ENCODE peak calls at places on chromosomes 6 and 20, in eight cellular contexts. Y is mammary epithelial cell, L is astrocyte of the cerebellum, G is AG09309, S is K562, R is endothelial cell, Q is psoas muscle, Z is GM23338. X is an unnamed sample.

GRCh38 chr20:47607208-47607613 is 105.5 kb downstream of the NCOA3 start:
- DNase-seq in Y (peak), L (no peak), G (no peak), S (no peak), R (no peak), Q (no peak), Z (no peak), X (peak)

GRCh38 chr6:108714012-108714773 is 134.0 kb upstream of the ARMC2 start:
- DNase-seq in Y (no peak), L (peak), G (no peak), S (no peak), R (no peak), Q (no peak), Z (no peak), X (peak)

GRCh38 chr6:14738933-14739332 is 506.9 kb upstream of the JARID2 start:
- DNase-seq in Y (no peak), L (no peak), G (no peak), S (no peak), R (no peak), Q (no peak), Z (no peak), X (no peak)

GRCh38 chr6:41122373-41122772 is 31.8 kb downstream of the TREML1 start:
- DNase-seq in Y (peak), L (no peak), G (no peak), S (no peak), R (no peak), Q (no peak), Z (no peak), X (peak)

GRCh38 chr6:4581468-4582420 is 194.5 kb upstream of the CDYL start:
- DNase-seq in Y (no peak), L (peak), G (peak), S (no peak), R (peak), Q (no peak), Z (no peak), X (peak)

GRCh38 chr6:156780962-156781705 is 4.0 kb downstream of the ARID1B start:
- DNase-seq in Y (peak), L (no peak), G (no peak), S (no peak), R (no peak), Q (no peak), Z (no peak), X (peak)

GRCh38 chr6:14141531-14141930 is 24.0 kb downstream of the CD83 start:
- DNase-seq in Y (no peak), L (no peak), G (no peak), S (no peak), R (no peak), Q (no peak), Z (no peak), X (no peak)

GRCh38 chr6:10014561-10014960 is 400.3 kb downstream of the TFAP2A start:
- DNase-seq in Y (no peak), L (peak), G (no peak), S (no peak), R (no peak), Q (no peak), Z (no peak), X (no peak)

GRCh38 chr6:48641544-48641943 is 530.5 kb upstream of the PTCHD4 start:
- DNase-seq in Y (peak), L (peak), G (peak), S (no peak), R (no peak), Q (no peak), Z (no peak), X (peak)

GRCh38 chr6:113182370-113183141 is 674.6 kb upstream of the MARCKS start:
- DNase-seq in Y (peak), L (peak), G (peak), S (no peak), R (no peak), Q (no peak), Z (no peak), X (peak)

GRCh38 chr6:136791296-136792065 is 796 bp downstream of the MAP3K5 start:
- DNase-seq in Y (peak), L (no peak), G (no peak), S (peak), R (peak), Q (peak), Z (peak), X (peak)

GRCh38 chr6:136792945-136793289 is 640 bp upstream of the MAP3K5 start:
- DNase-seq in Y (peak), L (peak), G (peak), S (peak), R (peak), Q (peak), Z (peak), X (peak)

GRCh38 chr6:136793348-136793747 is 1.1 kb upstream of the MAP3K5 start:
- DNase-seq in Y (peak), L (no peak), G (no peak), S (no peak), R (no peak), Q (no peak), Z (no peak), X (no peak)

GRCh38 chr6:136790411-136791295 is 1.6 kb downstream of the MAP3K5 start:
- DNase-seq in Y (no peak), L (no peak), G (no peak), S (no peak), R (no peak), Q (no peak), Z (no peak), X (no peak)

DNA sequence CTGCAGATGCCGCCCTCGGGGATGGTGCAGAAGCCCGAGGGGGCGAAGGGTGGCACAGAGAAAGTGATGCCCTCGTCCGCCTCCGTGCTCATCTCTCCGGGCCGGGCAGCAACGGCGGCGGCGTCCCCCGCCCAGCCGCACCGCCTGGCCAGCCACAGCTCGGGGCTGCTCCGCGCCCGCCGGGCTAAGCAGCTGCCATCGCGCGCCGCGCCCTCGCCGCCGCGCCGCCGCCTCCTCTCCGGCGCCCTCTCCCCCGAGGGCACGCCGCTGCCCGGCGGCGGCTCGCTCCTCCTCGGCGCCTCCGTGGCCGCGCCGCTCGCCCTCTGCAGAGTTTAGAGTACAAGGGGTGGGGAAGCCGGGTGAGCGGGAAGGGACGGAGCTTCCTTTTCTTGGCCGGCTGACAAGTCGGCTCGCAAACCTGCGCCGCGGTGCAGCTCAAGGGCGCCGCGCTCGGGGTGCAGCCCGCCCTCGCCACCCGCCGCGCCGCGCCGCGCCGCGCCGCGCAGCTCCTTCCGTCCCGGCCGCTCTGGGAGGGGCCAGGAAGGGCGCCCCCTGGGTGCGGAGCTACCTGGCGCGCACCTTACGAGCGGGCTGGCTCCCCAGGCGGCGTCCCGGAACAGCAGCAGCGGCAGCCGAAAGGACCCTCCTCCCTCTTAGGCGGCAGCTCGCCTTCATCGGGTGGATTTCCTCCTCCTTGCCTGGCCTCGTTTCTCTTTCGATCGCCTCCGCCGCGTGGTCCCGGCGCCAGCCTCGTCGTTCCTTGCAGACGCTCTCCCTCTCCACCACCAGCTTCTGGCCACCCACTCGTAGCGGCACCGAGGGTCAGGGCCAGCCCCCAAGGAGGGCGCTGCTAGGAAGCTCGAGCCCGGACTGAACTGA is at the start of gene MAP3K5:
- DNase-seq in Y (peak), L (no peak), G (no peak), S (peak), R (peak), Q (peak), Z (peak), X (peak)
- TF ChIP-seq CTCF in Y (peak), L (peak), G (peak), S (peak), R (no peak), Q (no peak), Z (no peak), X (peak)

GRCh38 chr6:128517124-128517523 is 3.3 kb downstream of the PTPRK start:
- DNase-seq in Y (no peak), L (no peak), G (no peak), S (no peak), R (no peak), Q (no peak), Z (no peak), X (no peak)

GRCh38 chr6:128513878-128514277 is 6.5 kb downstream of the PTPRK start:
- DNase-seq in Y (no peak), L (no peak), G (no peak), S (no peak), R (no peak), Q (no peak), Z (no peak), X (no peak)

GRCh38 chr6:128518531-128519131 is 1.8 kb downstream of the PTPRK start:
- DNase-seq in Y (no peak), L (no peak), G (no peak), S (no peak), R (no peak), Q (no peak), Z (no peak), X (no peak)

GRCh38 chr6:128515550-128516513 is 4.6 kb downstream of the PTPRK start:
- DNase-seq in Y (no peak), L (no peak), G (no peak), S (no peak), R (no peak), Q (no peak), Z (no peak), X (peak)

DNA sequence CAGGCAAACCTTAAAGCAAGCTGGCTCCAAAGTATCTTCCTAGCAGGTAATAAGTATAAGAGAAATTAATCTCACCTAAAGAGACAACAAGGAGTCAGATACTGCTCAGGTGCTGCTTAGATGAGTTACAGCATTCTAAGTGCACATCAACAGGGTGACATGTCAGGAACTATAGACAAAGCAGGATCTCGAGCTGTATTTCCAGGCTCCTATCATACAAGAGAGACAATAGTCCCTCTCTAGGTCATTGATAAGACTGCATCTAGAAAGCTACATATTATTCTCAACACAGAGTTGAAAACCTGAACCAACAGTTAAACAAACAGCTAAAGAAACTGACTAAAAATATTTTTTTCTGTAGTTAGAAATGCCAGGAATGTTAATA is 3.9 kb downstream of the PTPRK start:
- DNase-seq in Y (no peak), L (no peak), G (no peak), S (no peak), R (no peak), Q (no peak), Z (peak), X (no peak)
- TF ChIP-seq CTCF in Y (peak), L (peak), G (peak), S (no peak), R (peak), Q (peak), Z (peak), X (peak)

GRCh38 chr6:68628156-68628555 is 6.9 kb upstream of the ADGRB3 start:
- DNase-seq in Y (no peak), L (no peak), G (no peak), S (no peak), R (no peak), Q (no peak), Z (peak), X (no peak)

DNA sequence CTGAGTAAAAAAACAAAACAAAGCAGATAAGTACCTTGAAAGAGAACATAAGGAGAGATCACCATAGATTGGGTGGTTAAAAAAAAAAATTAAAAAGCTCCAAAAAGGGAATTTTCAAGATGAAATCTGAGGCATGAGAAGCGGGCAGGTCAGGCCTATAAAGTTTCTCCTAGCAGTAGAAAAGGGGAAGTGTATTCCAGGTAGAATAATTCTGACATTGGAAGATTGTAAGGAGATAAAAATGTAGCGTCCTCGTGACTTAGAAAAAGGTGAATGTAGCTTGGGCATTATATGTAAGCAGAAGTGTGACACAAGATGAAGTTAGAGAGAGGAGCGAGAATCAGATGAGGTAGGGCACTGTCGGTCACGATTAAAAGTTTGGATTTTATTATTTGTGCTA is 9.1 kb upstream of the ADGRB3 start:
- DNase-seq in Y (no peak), L (no peak), G (no peak), S (no peak), R (no peak), Q (no peak), Z (no peak), X (no peak)
- TF ChIP-seq CTCF in Y (no peak), L (no peak), G (no peak), S (no peak), R (no peak), Q (no peak), Z (no peak), X (no peak)

GRCh38 chr20:17617868-17618672 is 48.2 kb downstream of the DSTN start:
- DNase-seq in Y (no peak), L (no peak), G (no peak), S (no peak), R (no peak), Q (no peak), Z (no peak), X (no peak)
- TF ChIP-seq CTCF in Y (no peak), L (no peak), G (no peak), S (no peak), R (no peak), Q (no peak), Z (no peak), X (no peak)

GRCh38 chr6:147508871-147509608 is 550 bp downstream of the SAMD5 start:
- DNase-seq in Y (no peak), L (no peak), G (no peak), S (peak), R (peak), Q (peak), Z (peak), X (no peak)
- TF ChIP-seq CTCF in Y (peak), L (no peak), G (no peak), S (no peak), R (peak), Q (no peak), Z (no peak), X (no peak)

GRCh38 chr6:5632348-5632935 is 371.1 kb downstream of the FARS2 start:
- DNase-seq in Y (no peak), L (no peak), G (no peak), S (no peak), R (no peak), Q (no peak), Z (no peak), X (no peak)

GRCh38 chr6:5634525-5634924 is 372.2 kb downstream of the NRN1 start:
- DNase-seq in Y (no peak), L (no peak), G (no peak), S (no peak), R (no peak), Q (no peak), Z (no peak), X (peak)

GRCh38 chr6:5636210-5637030 is 370.3 kb downstream of the NRN1 start:
- DNase-seq in Y (no peak), L (no peak), G (no peak), S (no peak), R (no peak), Q (no peak), Z (peak), X (peak)

GRCh38 chr6:5626727-5627426 is 365.6 kb downstream of the FARS2 start:
- DNase-seq in Y (no peak), L (no peak), G (no peak), S (no peak), R (no peak), Q (no peak), Z (no peak), X (no peak)

GRCh38 chr6:5630636-5631035 is 369.3 kb downstream of the FARS2 start:
- DNase-seq in Y (no peak), L (no peak), G (no peak), S (no peak), R (no peak), Q (no peak), Z (no peak), X (no peak)
- TF ChIP-seq CTCF in Y (no peak), L (no peak), G (no peak), S (no peak), R (no peak), Q (no peak), Z (no peak), X (no peak)